ENCODE peak calls at places on chromosomes 2 and 18, in five cellular contexts. X is K562, R is GM23338, I is HepG2, Z is GM12878. A is an unnamed sample.

GRCh38 chr2:132270981-132271546 is 109.3 kb upstream of the ANKRD30BL start:
- DNase-seq in I (no peak), R (no peak), Z (no peak), X (no peak), A (no peak)

GRCh38 chr2:176111891-176112374 is 4.6 kb upstream of the HOXD10 start:
- DNase-seq in I (no peak), X (no peak), R (no peak), Z (no peak), A (no peak)

GRCh38 chr2:30072250-30072842 is 74.5 kb upstream of the YPEL5 start:
- DNase-seq in I (peak), Z (peak), R (peak), X (peak), A (peak)

GRCh38 chr2:33042819-33043218 is 96.1 kb downstream of the LTBP1 start:
- DNase-seq in X (no peak), Z (no peak), R (no peak), I (no peak), A (no peak)

GRCh38 chr2:108968619-108969018 is 20.4 kb downstream of the EDAR start:
- DNase-seq in Z (no peak), R (no peak), X (no peak), I (no peak), A (no peak)

GRCh38 chr2:6538607-6539006 is 327.1 kb downstream of the CMPK2 start:
- DNase-seq in X (no peak), R (no peak), Z (no peak), I (no peak), A (no peak)

GRCh38 chr2:10196275-10196892 is 73.8 kb downstream of the RRM2 start:
- DNase-seq in X (no peak), R (no peak), Z (no peak), I (no peak), A (no peak)

GRCh38 chr2:56287508-56287907 is 103.7 kb downstream of the CCDC85A start:
- DNase-seq in I (no peak), Z (no peak), X (no peak), R (no peak), A (no peak)

GRCh38 chr2:98020992-98021713 is 25.4 kb upstream of the TMEM131 start:
- DNase-seq in X (no peak), Z (no peak), I (no peak), R (peak), A (no peak)

GRCh38 chr2:9944330-9944758 is 7.1 kb upstream of the GRHL1 start:
- DNase-seq in Z (no peak), X (peak), I (peak), R (no peak), A (no peak)

GRCh38 chr2:61460168-61460567 is 10.7 kb downstream of the USP34 start:
- DNase-seq in X (no peak), I (peak), Z (no peak), R (no peak), A (peak)

GRCh38 chr2:69288429-69288828 is 98.6 kb downstream of the GFPT1 start:
- DNase-seq in Z (no peak), X (no peak), R (no peak), I (no peak), A (no peak)

GRCh38 chr2:132469095-132469494 is 52.5 kb downstream of the GPR39 start:
- DNase-seq in Z (no peak), R (no peak), X (no peak), I (no peak), A (no peak)

GRCh38 chr2:135745545-135745944 is 3.9 kb downstream of the UBXN4 start:
- DNase-seq in R (no peak), I (no peak), Z (no peak), X (no peak), A (no peak)

GRCh38 chr2:232325324-232326273 is 53.0 kb upstream of the ALPP start:
- DNase-seq in R (peak), Z (no peak), I (peak), X (peak), A (no peak)
- TF ChIP-seq JUNB in R (no peak), Z (no peak), I (no peak), X (no peak), A (no peak)

GRCh38 chr2:173991857-173992588 is 26.9 kb upstream of the SP3 start:
- DNase-seq in Z (no peak), I (no peak), X (no peak), R (no peak), A (no peak)
- TF ChIP-seq JUNB in Z (no peak), I (no peak), X (no peak), R (no peak), A (no peak)

GRCh38 chr2:67845557-67846114 is 217.2 kb downstream of the C1D start:
- DNase-seq in Z (no peak), I (no peak), X (no peak), R (no peak), A (no peak)
- TF ChIP-seq JUNB in Z (no peak), I (no peak), X (no peak), R (no peak), A (no peak)

GRCh38 chr18:49819768-49820662 is 6.7 kb upstream of the ACAA2 start:
- DNase-seq in X (peak), I (no peak), R (no peak), Z (no peak), A (no peak)
- TF ChIP-seq JUNB in X (no peak), I (no peak), R (no peak), Z (no peak), A (no peak)

DNA sequence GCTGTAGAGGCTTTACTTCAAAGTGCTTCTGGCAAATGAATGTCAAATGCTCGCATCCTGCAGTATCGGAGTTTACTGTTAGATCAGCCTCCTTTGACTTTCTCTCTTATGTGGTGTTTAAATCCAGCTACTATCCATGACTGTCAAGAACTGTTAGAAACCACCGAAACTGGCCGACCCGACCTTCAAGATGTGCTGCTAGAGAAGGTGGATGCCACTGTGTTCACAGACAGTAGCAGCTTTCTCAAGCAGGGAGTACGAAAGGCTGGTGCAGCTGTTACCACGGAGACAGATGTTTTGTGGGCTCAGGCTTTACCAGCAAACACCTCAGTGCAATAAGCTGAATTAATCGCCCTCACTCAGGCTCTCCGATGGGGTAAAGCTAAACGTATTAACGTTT is 336.6 kb upstream of the CNTNAP5 start:
- DNase-seq in X (no peak), I (no peak), Z (no peak), R (no peak), A (no peak)
- TF ChIP-seq JUNB in X (no peak), I (no peak), Z (no peak), R (no peak), A (no peak)

GRCh38 chr2:26559044-26559405 is 81.1 kb upstream of the OTOF start:
- DNase-seq in Z (no peak), R (no peak), I (no peak), X (no peak), A (no peak)
- TF ChIP-seq JUNB in Z (no peak), R (no peak), I (no peak), X (no peak), A (no peak)

GRCh38 chr18:48007955-48008701 is 77.7 kb upstream of the SMAD2 start:
- DNase-seq in Z (no peak), I (peak), R (peak), X (peak), A (peak)

GRCh38 chr18:48013162-48013561 is 82.7 kb upstream of the SMAD2 start:
- DNase-seq in I (no peak), R (no peak), X (no peak), Z (no peak), A (no peak)

GRCh38 chr18:48009116-48009825 is 78.8 kb upstream of the SMAD2 start:
- DNase-seq in Z (no peak), I (no peak), X (no peak), R (no peak), A (no peak)

GRCh38 chr18:48010264-48010663 is 79.8 kb upstream of the SMAD2 start:
- DNase-seq in X (no peak), I (no peak), R (no peak), Z (no peak), A (no peak)

DNA sequence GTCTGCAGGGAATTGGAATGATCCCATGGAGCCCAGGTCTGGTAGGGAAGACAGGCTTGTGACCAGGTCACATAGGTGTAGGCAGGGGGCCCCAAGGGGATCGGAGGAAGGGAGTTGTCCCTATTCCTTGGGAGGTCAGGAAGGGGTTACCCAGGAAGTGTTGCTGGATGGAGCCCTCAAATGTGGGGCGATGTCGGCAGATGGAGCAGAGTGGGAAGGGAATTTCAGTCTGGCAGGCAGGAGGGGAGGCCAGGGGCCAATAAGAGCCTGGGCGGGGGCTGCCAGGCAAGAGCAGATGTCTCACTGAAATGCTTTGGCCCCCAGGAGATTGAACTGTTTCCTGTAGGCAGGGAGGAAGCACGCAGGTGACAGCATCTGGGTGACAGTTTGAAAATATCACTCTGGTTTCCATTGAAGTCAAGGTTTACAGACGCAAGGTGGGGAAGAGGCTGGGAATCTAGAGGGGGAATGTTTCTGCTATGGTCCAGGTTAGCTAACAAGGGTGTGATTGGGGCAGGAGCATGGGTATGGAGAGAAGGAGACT is 81.5 kb upstream of the SMAD2 start:
- DNase-seq in Z (no peak), X (no peak), R (no peak), I (no peak), A (no peak)
- TF ChIP-seq JUNB in Z (no peak), X (no peak), R (no peak), I (no peak), A (no peak)

GRCh38 chr2:225612636-225613035 is 213.1 kb downstream of the NYAP2 start:
- DNase-seq in I (no peak), X (no peak), R (no peak), Z (no peak), A (no peak)
- TF ChIP-seq JUNB in I (no peak), X (no peak), R (no peak), Z (no peak), A (no peak)

A was measured in A549.